ENCODE peak calls at places on chromosomes 7 and 10, in eight cellular contexts. One of them, this sample, is unnamed.

GRCh38 chr7:99004781-99005500 is 126.6 kb downstream of the TRRAP start:
- DNase-seq in GM12891: no peak
- DNase-seq in K562: no peak
- DNase-seq in prostate gland: no peak
- DNase-seq in suprapubic skin: peak; percentile 40
- DNase-seq in SK-N-SH: no peak
- DNase-seq in HepG2: no peak
- DNase-seq in GM12892: no peak
- DNase-seq in this sample: no peak

GRCh38 chr7:116393654-116394053 is 105.9 kb upstream of the CAV2 start:
- DNase-seq in GM12891: no peak
- DNase-seq in K562: no peak
- DNase-seq in prostate gland: no peak
- DNase-seq in suprapubic skin: no peak
- DNase-seq in SK-N-SH: no peak
- DNase-seq in HepG2: no peak
- DNase-seq in GM12892: no peak
- DNase-seq in this sample: no peak

GRCh38 chr7:67823345-67823744 is 826.7 kb downstream of the TYW1 start:
- DNase-seq in GM12891: no peak
- DNase-seq in K562: no peak
- DNase-seq in prostate gland: peak; percentile 58
- DNase-seq in suprapubic skin: no peak
- DNase-seq in SK-N-SH: no peak
- DNase-seq in HepG2: no peak
- DNase-seq in GM12892: no peak
- DNase-seq in this sample: no peak

GRCh38 chr7:149860821-149861727 is 12.7 kb upstream of the ATP6V0E2 start:
- DNase-seq in GM12891: no peak
- DNase-seq in K562: peak; percentile 85
- DNase-seq in prostate gland: no peak
- DNase-seq in suprapubic skin: peak; percentile 62
- DNase-seq in SK-N-SH: peak; percentile 65
- DNase-seq in HepG2: no peak
- DNase-seq in GM12892: no peak
- DNase-seq in this sample: no peak

GRCh38 chr7:44291066-44291732 is 34.2 kb downstream of the CAMK2B start:
- DNase-seq in GM12891: peak; percentile 5
- DNase-seq in K562: no peak
- DNase-seq in prostate gland: no peak
- DNase-seq in suprapubic skin: peak; percentile 60
- DNase-seq in SK-N-SH: peak; percentile 39
- DNase-seq in HepG2: no peak
- DNase-seq in GM12892: no peak
- DNase-seq in this sample: peak; percentile 81

GRCh38 chr10:116688241-116688711 is 54.1 kb downstream of the HSPA12A start:
- DNase-seq in GM12891: no peak
- DNase-seq in K562: no peak
- DNase-seq in prostate gland: no peak
- DNase-seq in suprapubic skin: no peak
- DNase-seq in SK-N-SH: no peak
- DNase-seq in HepG2: no peak
- DNase-seq in GM12892: no peak
- DNase-seq in this sample: no peak

GRCh38 chr7:71386200-71386599 is 254.3 kb downstream of the GALNT17 start:
- DNase-seq in GM12891: no peak
- DNase-seq in K562: no peak
- DNase-seq in prostate gland: no peak
- DNase-seq in suprapubic skin: no peak
- DNase-seq in SK-N-SH: no peak
- DNase-seq in HepG2: no peak
- DNase-seq in GM12892: no peak
- DNase-seq in this sample: no peak

GRCh38 chr10:14486777-14487510 is 156.2 kb upstream of the FRMD4A start:
- DNase-seq in GM12891: no peak
- DNase-seq in K562: no peak
- DNase-seq in prostate gland: no peak
- DNase-seq in suprapubic skin: no peak
- DNase-seq in SK-N-SH: no peak
- DNase-seq in HepG2: no peak
- DNase-seq in GM12892: no peak
- DNase-seq in this sample: no peak

GRCh38 chr10:103983367-103983911 is 16.5 kb downstream of the SLK start:
- DNase-seq in GM12891: no peak
- DNase-seq in K562: no peak
- DNase-seq in prostate gland: no peak
- DNase-seq in suprapubic skin: no peak
- DNase-seq in SK-N-SH: no peak
- DNase-seq in HepG2: no peak
- DNase-seq in GM12892: no peak
- DNase-seq in this sample: no peak
- TF ChIP-seq POLR2AphosphoS5 in GM12891: no peak
- TF ChIP-seq POLR2AphosphoS5 in K562: no peak
- TF ChIP-seq POLR2AphosphoS5 in prostate gland: no peak
- TF ChIP-seq POLR2AphosphoS5 in suprapubic skin: no peak
- TF ChIP-seq POLR2AphosphoS5 in SK-N-SH: no peak
- TF ChIP-seq POLR2AphosphoS5 in HepG2: no peak
- TF ChIP-seq POLR2AphosphoS5 in GM12892: no peak
- TF ChIP-seq POLR2AphosphoS5 in this sample: peak; percentile 30

DNA sequence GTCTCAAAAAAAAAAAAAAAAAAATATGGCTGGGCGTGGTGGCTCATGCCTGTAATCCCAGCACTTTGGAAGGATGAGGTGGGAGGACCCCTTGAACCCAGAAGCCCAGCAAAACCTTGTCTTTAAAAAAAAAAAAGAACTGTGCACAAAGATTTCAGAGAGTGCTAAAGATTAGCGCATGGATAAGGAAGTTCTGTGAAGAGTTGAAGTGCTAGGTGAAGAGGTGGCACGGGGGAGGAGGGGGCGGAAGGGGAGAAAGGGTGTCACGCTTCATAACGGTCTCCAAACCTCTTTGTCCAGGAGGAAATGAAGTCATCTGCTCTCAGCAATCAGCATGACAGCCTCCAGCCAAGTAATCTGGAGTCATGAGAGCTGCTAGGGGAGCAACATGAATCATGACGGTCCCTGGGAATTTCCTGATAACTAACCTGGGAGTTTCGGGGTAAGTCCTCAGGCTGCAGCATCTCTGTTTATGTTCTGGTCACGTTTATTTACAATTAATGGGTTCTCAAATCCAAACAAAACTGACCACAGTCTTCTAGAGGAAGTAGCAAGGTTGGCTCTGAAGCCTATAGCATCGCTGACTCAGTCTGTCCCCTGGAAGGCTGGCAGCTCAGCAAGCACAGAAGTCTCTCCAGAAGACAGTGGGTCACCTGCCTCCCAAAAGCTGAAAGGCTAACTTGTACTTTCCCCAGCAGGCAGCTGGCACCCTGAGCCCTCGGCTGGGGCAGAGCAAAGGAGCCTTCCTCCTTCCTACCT is 1.9 kb upstream of the PLAU start:
- DNase-seq in GM12891: no peak
- DNase-seq in K562: peak; percentile 56
- DNase-seq in prostate gland: no peak
- DNase-seq in suprapubic skin: no peak
- DNase-seq in SK-N-SH: no peak
- DNase-seq in HepG2: peak; percentile 35
- DNase-seq in GM12892: no peak
- DNase-seq in this sample: no peak
- TF ChIP-seq POLR2AphosphoS5 in GM12891: no peak
- TF ChIP-seq POLR2AphosphoS5 in K562: no peak
- TF ChIP-seq POLR2AphosphoS5 in prostate gland: no peak
- TF ChIP-seq POLR2AphosphoS5 in suprapubic skin: no peak
- TF ChIP-seq POLR2AphosphoS5 in SK-N-SH: peak; percentile 53
- TF ChIP-seq POLR2AphosphoS5 in HepG2: no peak
- TF ChIP-seq POLR2AphosphoS5 in GM12892: no peak
- TF ChIP-seq POLR2AphosphoS5 in this sample: peak; percentile 44

DNA sequence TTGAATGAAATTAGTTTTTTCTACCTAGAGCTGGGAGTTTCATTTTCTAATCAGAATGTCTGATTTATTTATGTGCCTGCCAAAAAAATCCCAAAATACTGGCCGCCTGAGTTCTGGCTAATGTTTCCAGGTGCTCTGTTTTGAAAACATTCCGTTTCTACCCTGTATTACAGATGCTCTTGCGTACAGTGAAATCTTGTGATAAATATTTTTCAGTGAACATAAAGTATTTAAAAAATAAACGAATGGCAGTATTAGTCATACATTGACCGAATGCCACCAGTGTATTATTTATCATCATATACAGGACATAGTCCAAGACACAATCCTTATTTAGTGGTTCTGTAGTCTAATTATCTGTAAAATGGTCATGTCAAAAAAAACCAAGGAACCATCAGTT is 102.8 kb downstream of the KAT6B start:
- DNase-seq in GM12891: no peak
- DNase-seq in K562: no peak
- DNase-seq in prostate gland: no peak
- DNase-seq in suprapubic skin: no peak
- DNase-seq in SK-N-SH: no peak
- DNase-seq in HepG2: no peak
- DNase-seq in GM12892: no peak
- DNase-seq in this sample: no peak
- TF ChIP-seq POLR2AphosphoS5 in GM12891: no peak
- TF ChIP-seq POLR2AphosphoS5 in K562: no peak
- TF ChIP-seq POLR2AphosphoS5 in prostate gland: no peak
- TF ChIP-seq POLR2AphosphoS5 in suprapubic skin: no peak
- TF ChIP-seq POLR2AphosphoS5 in SK-N-SH: no peak
- TF ChIP-seq POLR2AphosphoS5 in HepG2: no peak
- TF ChIP-seq POLR2AphosphoS5 in GM12892: no peak
- TF ChIP-seq POLR2AphosphoS5 in this sample: no peak

GRCh38 chr10:89392974-89393373 is 551 bp downstream of the IFIT1 start:
- DNase-seq in GM12891: no peak
- DNase-seq in K562: no peak
- DNase-seq in prostate gland: peak; percentile 17
- DNase-seq in suprapubic skin: no peak
- DNase-seq in SK-N-SH: no peak
- DNase-seq in HepG2: no peak
- DNase-seq in GM12892: no peak
- DNase-seq in this sample: no peak

GRCh38 chr10:89389254-89389653 is 3.2 kb upstream of the IFIT1 start:
- DNase-seq in GM12891: no peak
- DNase-seq in K562: no peak
- DNase-seq in prostate gland: no peak
- DNase-seq in suprapubic skin: no peak
- DNase-seq in SK-N-SH: peak; percentile 41
- DNase-seq in HepG2: peak; percentile 35
- DNase-seq in GM12892: no peak
- DNase-seq in this sample: no peak

GRCh38 chr10:89393898-89394297 is 1.5 kb downstream of the IFIT1 start:
- DNase-seq in GM12891: no peak
- DNase-seq in K562: no peak
- DNase-seq in prostate gland: no peak
- DNase-seq in suprapubic skin: no peak
- DNase-seq in SK-N-SH: no peak
- DNase-seq in HepG2: no peak
- DNase-seq in GM12892: no peak
- DNase-seq in this sample: no peak

GRCh38 chr10:89390875-89391576 is 1.4 kb upstream of the IFIT1 start:
- DNase-seq in GM12891: no peak
- DNase-seq in K562: no peak
- DNase-seq in prostate gland: no peak
- DNase-seq in suprapubic skin: no peak
- DNase-seq in SK-N-SH: no peak
- DNase-seq in HepG2: no peak
- DNase-seq in GM12892: no peak
- DNase-seq in this sample: no peak

DNA sequence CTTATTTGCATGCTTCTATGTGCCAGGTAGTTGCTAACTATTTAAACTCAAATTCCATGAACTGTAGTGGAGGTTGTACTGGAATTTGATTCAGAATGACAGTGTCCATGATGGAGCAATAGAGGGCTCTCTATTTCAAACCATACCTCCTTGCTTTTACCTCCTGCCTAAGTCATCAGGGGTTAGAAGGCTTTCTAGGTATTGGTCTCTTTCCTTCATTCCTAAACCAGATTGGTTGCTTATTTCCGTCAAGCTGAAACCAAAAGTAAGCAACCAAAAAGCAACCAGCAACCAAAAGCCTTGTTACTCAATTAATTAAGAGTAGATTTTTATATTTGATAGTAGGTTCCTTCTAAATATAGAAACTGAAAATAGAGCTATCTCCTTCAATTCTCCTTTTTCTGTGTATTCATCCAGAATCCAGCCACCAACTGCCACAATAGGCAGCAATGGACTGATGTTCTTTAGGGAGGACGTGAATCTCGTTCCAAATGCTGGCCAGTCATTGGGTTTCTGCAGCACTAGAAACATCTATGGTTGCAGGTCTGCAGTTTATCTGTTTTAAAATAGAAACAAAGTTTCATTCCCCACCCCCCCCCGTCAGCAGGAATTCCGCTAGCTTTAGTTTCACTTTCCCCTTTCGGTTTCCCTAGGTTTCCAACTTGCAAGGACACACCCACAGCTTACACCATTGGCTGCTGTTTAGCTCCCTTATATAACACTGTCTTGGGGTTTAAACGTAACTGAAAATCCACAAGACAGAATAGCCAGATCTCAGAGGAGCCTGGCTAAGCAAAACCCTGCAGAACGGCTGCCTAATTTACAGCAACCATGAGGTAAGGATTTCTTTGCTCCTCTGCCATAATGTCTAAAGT is at the start of gene IFIT1:
- DNase-seq in GM12891: no peak
- DNase-seq in K562: peak; percentile 30
- DNase-seq in prostate gland: peak; percentile 73
- DNase-seq in suprapubic skin: no peak
- DNase-seq in SK-N-SH: peak; percentile 55
- DNase-seq in HepG2: peak; percentile 82
- DNase-seq in GM12892: no peak
- DNase-seq in this sample: no peak
- TF ChIP-seq POLR2AphosphoS5 in GM12891: no peak
- TF ChIP-seq POLR2AphosphoS5 in K562: no peak
- TF ChIP-seq POLR2AphosphoS5 in prostate gland: peak; percentile 88
- TF ChIP-seq POLR2AphosphoS5 in suprapubic skin: no peak
- TF ChIP-seq POLR2AphosphoS5 in SK-N-SH: peak; percentile 24
- TF ChIP-seq POLR2AphosphoS5 in HepG2: no peak
- TF ChIP-seq POLR2AphosphoS5 in GM12892: no peak
- TF ChIP-seq POLR2AphosphoS5 in this sample: no peak

GRCh38 chr7:26995664-26996063 is 100.1 kb downstream of the HOXA1 start:
- DNase-seq in GM12891: no peak
- DNase-seq in K562: no peak
- DNase-seq in prostate gland: no peak
- DNase-seq in suprapubic skin: no peak
- DNase-seq in SK-N-SH: no peak
- DNase-seq in HepG2: no peak
- DNase-seq in GM12892: no peak
- DNase-seq in this sample: no peak

GRCh38 chr7:26990268-26990667 is 105.5 kb downstream of the HOXA1 start:
- DNase-seq in GM12891: no peak
- DNase-seq in K562: no peak
- DNase-seq in prostate gland: no peak
- DNase-seq in suprapubic skin: no peak
- DNase-seq in SK-N-SH: no peak
- DNase-seq in HepG2: no peak
- DNase-seq in GM12892: no peak
- DNase-seq in this sample: no peak

GRCh38 chr7:26988975-26989374 is 106.8 kb downstream of the HOXA1 start:
- DNase-seq in GM12891: no peak
- DNase-seq in K562: no peak
- DNase-seq in prostate gland: no peak
- DNase-seq in suprapubic skin: no peak
- DNase-seq in SK-N-SH: no peak
- DNase-seq in HepG2: no peak
- DNase-seq in GM12892: no peak
- DNase-seq in this sample: no peak

GRCh38 chr7:26993816-26994810 is 101.7 kb downstream of the HOXA1 start:
- DNase-seq in GM12891: no peak
- DNase-seq in K562: no peak
- DNase-seq in prostate gland: peak; percentile 21
- DNase-seq in suprapubic skin: no peak
- DNase-seq in SK-N-SH: no peak
- DNase-seq in HepG2: no peak
- DNase-seq in GM12892: no peak
- DNase-seq in this sample: no peak

GRCh38 chr7:26992670-26993069 is 103.1 kb downstream of the HOXA1 start:
- DNase-seq in GM12891: no peak
- DNase-seq in K562: no peak
- DNase-seq in prostate gland: no peak
- DNase-seq in suprapubic skin: no peak
- DNase-seq in SK-N-SH: no peak
- DNase-seq in HepG2: no peak
- DNase-seq in GM12892: no peak
- DNase-seq in this sample: no peak
- TF ChIP-seq POLR2AphosphoS5 in GM12891: no peak
- TF ChIP-seq POLR2AphosphoS5 in K562: no peak
- TF ChIP-seq POLR2AphosphoS5 in prostate gland: peak; percentile 46
- TF ChIP-seq POLR2AphosphoS5 in suprapubic skin: no peak
- TF ChIP-seq POLR2AphosphoS5 in SK-N-SH: no peak
- TF ChIP-seq POLR2AphosphoS5 in HepG2: no peak
- TF ChIP-seq POLR2AphosphoS5 in GM12892: no peak
- TF ChIP-seq POLR2AphosphoS5 in this sample: no peak